ENCODE peak calls at places on chromosomes 11 and 22, in four cellular contexts. U is GM06990, O is endothelial cell of umbilical vein, R is lower leg skin. Y is an unnamed sample.

GRCh38 chr11:6674198-6674597 is 8.9 kb downstream of the MRPL17 start:
- DNase-seq in R (no peak), O (no peak), U (no peak), Y (no peak)

GRCh38 chr22:38655532-38656255 is 498 bp downstream of the FAM227A start:
- DNase-seq in U (no peak), O (no peak), R (no peak), Y (no peak)

GRCh38 chr11:3669742-3670183 is 1.4 kb downstream of the CHRNA10 start:
- DNase-seq in O (no peak), R (peak), U (no peak), Y (no peak)

GRCh38 chr11:38460901-38461300 is 1862.9 kb upstream of the RAG2 start:
- DNase-seq in U (no peak), R (no peak), O (no peak), Y (no peak)

GRCh38 chr22:44726439-44726838 is 24.4 kb downstream of the PRR5 start:
- DNase-seq in U (no peak), R (no peak), O (no peak), Y (no peak)

GRCh38 chr11:65932558-65932919 is 12.7 kb upstream of the TSGA10IP start:
- DNase-seq in O (no peak), U (no peak), R (peak), Y (no peak)

GRCh38 chr11:20110908-20111669 is 49.2 kb downstream of the DBX1 start:
- DNase-seq in O (peak), U (peak), R (no peak), Y (peak)

GRCh38 chr11:110128161-110128560 is 35.0 kb downstream of the ZC3H12C start:
- DNase-seq in O (no peak), U (no peak), R (no peak), Y (no peak)

GRCh38 chr11:86174101-86175046 is 70.2 kb upstream of the EED start:
- DNase-seq in R (peak), U (no peak), O (peak), Y (no peak)

GRCh38 chr22:46087816-46088277 is 62.5 kb upstream of the PPARA start:
- DNase-seq in R (peak), U (no peak), O (peak), Y (no peak)

GRCh38 chr11:291281-292210 is 2.6 kb downstream of the PGGHG start:
- DNase-seq in U (peak), O (no peak), R (peak), Y (no peak)

GRCh38 chr11:71450507-71450906 is 2.3 kb upstream of the DHCR7 start:
- DNase-seq in R (no peak), O (no peak), U (no peak), Y (no peak)

GRCh38 chr11:71449596-71449995 is 1.4 kb upstream of the DHCR7 start:
- DNase-seq in R (no peak), U (no peak), O (no peak), Y (no peak)

GRCh38 chr11:71447791-71448256 is 369 bp downstream of the DHCR7 start:
- DNase-seq in R (no peak), U (peak), O (peak), Y (no peak)

GRCh38 chr11:71446942-71447688 is 1.1 kb downstream of the DHCR7 start:
- DNase-seq in U (no peak), R (no peak), O (peak), Y (no peak)

GRCh38 chr11:71448257-71449161 is at the start of gene DHCR7:
- DNase-seq in O (peak), U (peak), R (peak), Y (peak)
- TF ChIP-seq CTCF in O (no peak), U (no peak), R (no peak), Y (no peak)

GRCh38 chr22:41288245-41288946 is 2.4 kb upstream of the RANGAP1 start:
- DNase-seq in U (no peak), O (peak), R (no peak), Y (no peak)
- H3K4me3 ChIP-seq in U (no peak), O (no peak), R (no peak), Y (no peak)

GRCh38 chr22:19105867-19106802 is 16.1 kb downstream of the DGCR2 start:
- DNase-seq in O (no peak), U (no peak), R (peak), Y (peak)

GRCh38 chr22:19105456-19105855 is 16.8 kb downstream of the DGCR2 start:
- DNase-seq in U (no peak), R (no peak), O (no peak), Y (no peak)

GRCh38 chr22:19107730-19108074 is 14.5 kb downstream of the DGCR2 start:
- DNase-seq in O (no peak), U (no peak), R (no peak), Y (no peak)

GRCh38 chr22:19106886-19107729 is 15.1 kb downstream of the DGCR2 start:
- DNase-seq in U (no peak), O (no peak), R (no peak), Y (no peak)

DNA sequence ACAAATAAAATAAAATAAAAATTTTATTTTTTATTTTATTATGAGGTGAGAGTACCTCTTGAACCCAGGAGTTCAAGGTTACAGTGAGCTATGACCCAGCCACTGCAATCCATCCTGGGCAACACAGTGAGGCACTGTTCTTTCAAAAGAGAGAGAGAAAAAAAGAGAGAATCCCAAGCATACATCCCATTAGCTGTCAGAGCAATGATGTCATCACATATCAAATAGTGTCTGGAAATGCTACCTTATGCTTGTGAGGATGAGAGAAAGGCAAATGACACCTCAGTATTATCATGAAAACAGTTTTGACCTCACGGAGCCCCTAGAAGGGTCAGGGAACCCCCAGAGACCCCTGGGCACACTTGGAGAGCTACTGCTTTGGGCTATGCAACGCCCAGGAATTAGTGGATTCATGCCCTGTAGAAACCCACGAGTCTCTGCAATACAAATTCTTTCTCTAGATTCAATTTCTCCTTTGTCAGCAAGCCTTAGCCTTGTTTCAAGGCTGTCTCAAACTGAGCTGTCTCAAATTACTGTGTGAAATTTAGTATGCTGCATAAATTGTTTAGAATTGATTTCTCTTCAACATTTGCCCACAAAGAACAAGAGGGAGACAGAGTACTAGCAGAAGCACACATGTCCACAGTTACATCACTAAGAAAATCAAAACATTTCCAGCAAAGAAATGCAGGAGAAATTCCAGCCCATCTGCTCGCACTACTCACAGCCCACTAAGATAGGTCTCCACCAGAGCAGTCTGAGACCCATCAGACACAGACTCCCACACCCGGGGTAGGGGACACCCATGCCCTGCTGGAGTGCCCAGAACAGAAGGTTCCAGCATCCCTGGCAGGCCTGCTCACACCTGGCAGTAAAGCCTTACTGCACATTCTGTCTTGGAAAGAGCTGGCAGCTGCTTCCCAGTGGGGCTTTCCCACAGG is 18.1 kb downstream of the DGCR2 start:
- DNase-seq in O (no peak), U (no peak), R (no peak), Y (no peak)
- TF ChIP-seq CTCF in O (no peak), U (no peak), R (no peak), Y (no peak)

GRCh38 chr11:102109896-102110760 is at the start of gene YAP1:
- DNase-seq in O (peak), U (peak), R (peak), Y (peak)

GRCh38 chr11:102111011-102111786 is 952 bp downstream of the YAP1 start:
- DNase-seq in U (peak), R (peak), O (peak), Y (no peak)

GRCh38 chr11:102112654-102112926 is 2.3 kb downstream of the YAP1 start:
- DNase-seq in O (no peak), R (no peak), U (no peak), Y (no peak)

GRCh38 chr11:102111787-102112653 is 1.8 kb downstream of the YAP1 start:
- DNase-seq in U (no peak), O (peak), R (no peak), Y (no peak)

GRCh38 chr11:102110761-102111010 is 439 bp downstream of the YAP1 start:
- DNase-seq in U (no peak), R (no peak), O (no peak), Y (peak)
- H3K4me3 ChIP-seq in U (no peak), R (peak), O (peak), Y (peak)

DNA sequence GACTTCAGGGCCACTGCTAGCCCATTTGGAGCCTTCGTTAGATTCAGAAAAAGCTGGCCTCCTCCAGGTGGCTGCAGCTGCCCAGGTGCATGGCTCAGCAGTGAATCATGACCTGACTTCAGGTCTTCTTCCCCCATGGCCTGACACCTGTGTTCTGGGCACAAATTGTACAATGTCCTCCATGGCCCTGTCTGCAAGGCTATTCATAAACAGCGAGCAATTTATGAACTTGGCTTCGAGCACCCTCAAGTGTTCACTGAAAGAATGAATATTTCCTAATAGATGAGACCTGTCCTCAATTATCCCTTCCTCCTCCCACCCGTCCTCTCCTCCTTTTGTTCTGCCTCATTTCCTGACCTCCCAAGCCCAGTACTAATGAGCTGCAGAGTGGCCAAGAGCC is 12.2 kb upstream of the VPS37C start:
- DNase-seq in U (no peak), R (no peak), O (peak), Y (no peak)
- TF ChIP-seq CTCF in U (peak), R (no peak), O (no peak), Y (no peak)

Y was measured in CD8-positive, alpha-beta T cell.